ENCODE peak calls at places on chromosome 19, in five cellular contexts. One of them, this sample, is unnamed.

GRCh38 chr19:7928741-7929701 is 3.1 kb upstream of the CTXN1 start:
- DNase-seq in AG10803: peak; percentile 89
- DNase-seq in CD4-positive, alpha-beta T cell: peak; percentile 81
- DNase-seq in stomach: no peak
- DNase-seq in CD8-positive, alpha-beta T cell: peak; percentile 75
- DNase-seq in this sample: peak; percentile 89

GRCh38 chr19:13459351-13459750 is 46.9 kb downstream of the CACNA1A start:
- DNase-seq in CD4-positive, alpha-beta T cell: no peak
- DNase-seq in AG10803: no peak
- DNase-seq in stomach: no peak
- DNase-seq in CD8-positive, alpha-beta T cell: no peak
- DNase-seq in this sample: no peak

GRCh38 chr19:45900661-45901431 is 1.6 kb downstream of the MYPOP start:
- DNase-seq in AG10803: no peak
- DNase-seq in stomach: no peak
- DNase-seq in CD4-positive, alpha-beta T cell: no peak
- DNase-seq in CD8-positive, alpha-beta T cell: no peak
- DNase-seq in this sample: no peak

GRCh38 chr19:7734220-7735203 is 2.6 kb upstream of the CLEC4G start:
- DNase-seq in CD4-positive, alpha-beta T cell: no peak
- DNase-seq in stomach: no peak
- DNase-seq in CD8-positive, alpha-beta T cell: no peak
- DNase-seq in AG10803: peak; percentile 30
- DNase-seq in this sample: no peak

GRCh38 chr19:6528544-6529121 is 2.2 kb upstream of the TNFSF9 start:
- DNase-seq in stomach: no peak
- DNase-seq in CD8-positive, alpha-beta T cell: no peak
- DNase-seq in CD4-positive, alpha-beta T cell: no peak
- DNase-seq in AG10803: no peak
- DNase-seq in this sample: no peak

GRCh38 chr19:55316646-55317045 is 8.5 kb downstream of the TMEM150B start:
- DNase-seq in CD4-positive, alpha-beta T cell: no peak
- DNase-seq in CD8-positive, alpha-beta T cell: no peak
- DNase-seq in stomach: no peak
- DNase-seq in AG10803: no peak
- DNase-seq in this sample: no peak

GRCh38 chr19:52735734-52736133 is 890 bp upstream of the ZNF611 start:
- DNase-seq in stomach: peak; percentile 38
- DNase-seq in CD4-positive, alpha-beta T cell: no peak
- DNase-seq in CD8-positive, alpha-beta T cell: no peak
- DNase-seq in AG10803: no peak
- DNase-seq in this sample: no peak

GRCh38 chr19:6489278-6490061 is 7.9 kb upstream of the DENND1C start:
- DNase-seq in AG10803: no peak
- DNase-seq in stomach: no peak
- DNase-seq in CD8-positive, alpha-beta T cell: no peak
- DNase-seq in CD4-positive, alpha-beta T cell: no peak
- DNase-seq in this sample: no peak

GRCh38 chr19:41563847-41564514 is 12.0 kb upstream of the CEACAM21 start:
- DNase-seq in CD4-positive, alpha-beta T cell: peak; percentile 68
- DNase-seq in CD8-positive, alpha-beta T cell: peak; percentile 60
- DNase-seq in AG10803: no peak
- DNase-seq in stomach: no peak
- DNase-seq in this sample: no peak

GRCh38 chr19:49631279-49631588 is 8.7 kb downstream of the RRAS start:
- DNase-seq in stomach: no peak
- DNase-seq in CD8-positive, alpha-beta T cell: no peak
- DNase-seq in CD4-positive, alpha-beta T cell: no peak
- DNase-seq in AG10803: no peak
- DNase-seq in this sample: no peak

GRCh38 chr19:9323557-9323918 is 441 bp upstream of the ZNF559 start:
- DNase-seq in stomach: peak; percentile 55
- DNase-seq in CD8-positive, alpha-beta T cell: no peak
- DNase-seq in AG10803: peak; percentile 85
- DNase-seq in CD4-positive, alpha-beta T cell: no peak
- DNase-seq in this sample: peak; percentile 78

GRCh38 chr19:1133471-1133929 is 29.7 kb downstream of the GPX4 start:
- DNase-seq in AG10803: no peak
- DNase-seq in CD8-positive, alpha-beta T cell: peak; percentile 65
- DNase-seq in stomach: peak; percentile 56
- DNase-seq in CD4-positive, alpha-beta T cell: peak; percentile 74
- DNase-seq in this sample: no peak

GRCh38 chr19:41319500-41320184 is 9.7 kb downstream of the CCDC97 start:
- DNase-seq in CD4-positive, alpha-beta T cell: no peak
- DNase-seq in AG10803: no peak
- DNase-seq in stomach: no peak
- DNase-seq in CD8-positive, alpha-beta T cell: no peak
- DNase-seq in this sample: no peak

GRCh38 chr19:46537136-46538097 is 41.8 kb upstream of the PNMA8B start:
- DNase-seq in AG10803: peak; percentile 36
- DNase-seq in CD8-positive, alpha-beta T cell: peak; percentile 74
- DNase-seq in stomach: peak; percentile 65
- DNase-seq in CD4-positive, alpha-beta T cell: peak; percentile 57
- DNase-seq in this sample: peak; percentile 36

GRCh38 chr19:46416077-46416709 is 2.8 kb upstream of the CCDC8 start:
- DNase-seq in CD8-positive, alpha-beta T cell: no peak
- DNase-seq in AG10803: peak; percentile 76
- DNase-seq in stomach: peak; percentile 63
- DNase-seq in CD4-positive, alpha-beta T cell: peak; percentile 40
- DNase-seq in this sample: peak; percentile 76

GRCh38 chr19:33796164-33797100 is at the start of gene KCTD15:
- DNase-seq in AG10803: peak; percentile 49
- DNase-seq in stomach: peak; percentile 51
- DNase-seq in CD4-positive, alpha-beta T cell: no peak
- DNase-seq in CD8-positive, alpha-beta T cell: no peak
- DNase-seq in this sample: no peak

GRCh38 chr19:6020166-6020967 is 42.4 kb upstream of the RANBP3 start:
- DNase-seq in CD8-positive, alpha-beta T cell: no peak
- DNase-seq in AG10803: no peak
- DNase-seq in stomach: peak; percentile 70
- DNase-seq in CD4-positive, alpha-beta T cell: no peak
- DNase-seq in this sample: no peak

GRCh38 chr19:1474011-1474764 is 4.8 kb downstream of the C19orf25 start:
- DNase-seq in AG10803: no peak
- DNase-seq in CD8-positive, alpha-beta T cell: no peak
- DNase-seq in CD4-positive, alpha-beta T cell: no peak
- DNase-seq in stomach: no peak
- DNase-seq in this sample: no peak

GRCh38 chr19:8826371-8826770 is 5.7 kb downstream of the ZNF558 start:
- DNase-seq in AG10803: no peak
- DNase-seq in stomach: no peak
- DNase-seq in CD4-positive, alpha-beta T cell: no peak
- DNase-seq in CD8-positive, alpha-beta T cell: no peak
- DNase-seq in this sample: no peak

GRCh38 chr19:1438933-1439358 is 750 bp downstream of the RPS15 start:
- DNase-seq in AG10803: no peak
- DNase-seq in CD4-positive, alpha-beta T cell: no peak
- DNase-seq in stomach: no peak
- DNase-seq in CD8-positive, alpha-beta T cell: no peak
- DNase-seq in this sample: no peak

GRCh38 chr19:40705950-40706619 is 10.6 kb downstream of the COQ8B start:
- DNase-seq in AG10803: no peak
- DNase-seq in stomach: no peak
- DNase-seq in CD4-positive, alpha-beta T cell: no peak
- DNase-seq in CD8-positive, alpha-beta T cell: no peak
- DNase-seq in this sample: no peak

GRCh38 chr19:18468517-18468916 is 30.6 kb upstream of the ISYNA1 start:
- DNase-seq in AG10803: no peak
- DNase-seq in CD4-positive, alpha-beta T cell: no peak
- DNase-seq in CD8-positive, alpha-beta T cell: no peak
- DNase-seq in stomach: no peak
- DNase-seq in this sample: no peak

GRCh38 chr19:343941-344624 is 513 bp downstream of the MIER2 start:
- DNase-seq in stomach: no peak
- DNase-seq in AG10803: no peak
- DNase-seq in CD4-positive, alpha-beta T cell: no peak
- DNase-seq in CD8-positive, alpha-beta T cell: peak; percentile 35
- DNase-seq in this sample: no peak

GRCh38 chr19:56504581-56504980 is 3.1 kb upstream of the ZNF471 start:
- DNase-seq in CD8-positive, alpha-beta T cell: no peak
- DNase-seq in stomach: no peak
- DNase-seq in AG10803: no peak
- DNase-seq in CD4-positive, alpha-beta T cell: no peak
- DNase-seq in this sample: peak; percentile 12

GRCh38 chr19:54231077-54231931 is 8.5 kb upstream of the LILRB3 start:
- DNase-seq in CD4-positive, alpha-beta T cell: peak; percentile 77
- DNase-seq in CD8-positive, alpha-beta T cell: peak; percentile 90
- DNase-seq in stomach: peak; percentile 92
- DNase-seq in AG10803: peak; percentile 68
- DNase-seq in this sample: peak; percentile 64

DNA sequence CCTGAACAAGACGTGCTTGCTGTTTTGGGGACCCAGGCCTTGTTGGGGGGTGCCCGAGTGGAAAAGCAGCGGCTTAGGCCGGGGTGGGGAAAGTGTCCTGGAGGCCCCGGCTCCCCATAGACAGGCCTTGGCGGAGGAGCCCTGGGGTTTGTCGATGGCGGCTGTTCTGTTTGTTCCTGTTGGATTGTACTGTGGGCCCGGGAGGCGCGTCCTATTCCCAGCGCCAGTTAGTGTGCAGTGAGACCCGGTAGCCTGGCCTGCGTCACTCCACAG is 11.1 kb downstream of the NCLN start:
- DNase-seq in CD8-positive, alpha-beta T cell: no peak
- DNase-seq in CD4-positive, alpha-beta T cell: no peak
- DNase-seq in stomach: no peak
- DNase-seq in AG10803: no peak
- DNase-seq in this sample: no peak
- TF ChIP-seq CTCF in CD8-positive, alpha-beta T cell: no peak
- TF ChIP-seq CTCF in CD4-positive, alpha-beta T cell: no peak
- TF ChIP-seq CTCF in stomach: no peak
- TF ChIP-seq CTCF in AG10803: no peak
- TF ChIP-seq CTCF in this sample: no peak

DNA sequence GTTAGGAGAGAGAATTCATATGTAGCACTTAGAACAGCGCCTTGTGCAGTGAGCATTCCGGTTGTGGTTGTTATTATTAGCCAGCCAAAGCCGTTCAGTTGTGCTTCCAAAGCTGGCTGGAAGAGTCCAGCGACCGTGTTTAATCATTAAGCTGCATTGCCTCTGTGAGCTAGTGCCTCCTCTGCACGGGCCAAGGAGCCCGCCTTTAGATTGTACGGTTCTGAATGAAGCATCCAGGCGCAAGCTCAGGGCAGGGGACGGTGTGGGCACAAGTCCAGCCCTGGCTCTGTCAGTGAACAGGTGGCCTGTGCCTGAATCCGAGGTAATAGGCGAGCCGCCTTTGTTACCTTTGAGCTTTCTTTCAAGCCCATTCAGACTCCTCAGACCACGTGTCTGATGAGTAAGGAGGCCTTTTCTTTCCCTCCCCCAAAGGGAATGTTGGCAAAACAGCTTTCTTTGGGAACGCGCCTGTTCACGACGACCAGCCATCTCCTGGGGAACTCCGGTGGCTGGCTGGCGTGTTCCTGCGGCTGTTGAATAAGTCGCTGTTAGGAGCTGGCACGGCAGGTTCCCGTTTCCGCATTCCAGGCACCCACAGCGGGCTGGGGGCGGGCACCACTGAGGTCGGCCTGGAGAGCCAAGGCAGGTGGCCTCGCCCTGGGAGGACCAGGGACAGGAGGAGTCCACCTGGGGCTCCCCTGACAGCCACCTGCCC is 25.1 kb downstream of the SIPA1L3 start:
- DNase-seq in CD4-positive, alpha-beta T cell: no peak
- DNase-seq in AG10803: peak; percentile 58
- DNase-seq in CD8-positive, alpha-beta T cell: no peak
- DNase-seq in stomach: peak; percentile 94
- DNase-seq in this sample: no peak
- TF ChIP-seq CTCF in CD4-positive, alpha-beta T cell: no peak
- TF ChIP-seq CTCF in AG10803: peak; percentile 29
- TF ChIP-seq CTCF in CD8-positive, alpha-beta T cell: no peak
- TF ChIP-seq CTCF in stomach: no peak
- TF ChIP-seq CTCF in this sample: no peak

GRCh38 chr19:17420267-17420924 is 549 bp downstream of the MVB12A start:
- DNase-seq in stomach: peak; percentile 35
- DNase-seq in CD4-positive, alpha-beta T cell: no peak
- DNase-seq in CD8-positive, alpha-beta T cell: peak; percentile 37
- DNase-seq in AG10803: no peak
- DNase-seq in this sample: no peak
- TF ChIP-seq CTCF in stomach: peak; percentile 15
- TF ChIP-seq CTCF in CD4-positive, alpha-beta T cell: no peak
- TF ChIP-seq CTCF in CD8-positive, alpha-beta T cell: no peak
- TF ChIP-seq CTCF in AG10803: no peak
- TF ChIP-seq CTCF in this sample: peak; percentile 18

GRCh38 chr19:36378625-36379509 is at the start of gene ZFP14:
- DNase-seq in AG10803: peak; percentile 89
- DNase-seq in CD8-positive, alpha-beta T cell: peak; percentile 95
- DNase-seq in stomach: peak; percentile 93
- DNase-seq in CD4-positive, alpha-beta T cell: peak; percentile 92
- DNase-seq in this sample: peak; percentile 86
- TF ChIP-seq CTCF in AG10803: peak; percentile 32
- TF ChIP-seq CTCF in CD8-positive, alpha-beta T cell: peak; percentile 58
- TF ChIP-seq CTCF in stomach: peak; percentile 7
- TF ChIP-seq CTCF in CD4-positive, alpha-beta T cell: peak; percentile 39
- TF ChIP-seq CTCF in this sample: peak; percentile 38

DNA sequence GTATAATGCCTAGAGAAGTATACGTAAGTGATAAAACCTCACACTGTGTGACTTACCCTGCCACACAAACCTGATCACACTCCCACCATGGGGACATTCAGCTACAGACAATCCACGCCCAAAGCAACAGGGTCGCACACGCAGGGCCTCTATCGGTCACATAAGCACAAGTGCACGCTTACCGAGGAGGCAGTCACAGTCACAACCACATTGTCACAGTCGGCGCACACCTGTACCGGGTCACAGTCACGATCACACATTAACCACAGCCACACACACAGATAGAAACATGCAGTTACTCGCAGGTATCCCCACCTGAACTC is 584 bp downstream of the ZNF566 start:
- DNase-seq in AG10803: peak; percentile 4
- DNase-seq in stomach: no peak
- DNase-seq in CD4-positive, alpha-beta T cell: no peak
- DNase-seq in CD8-positive, alpha-beta T cell: no peak
- DNase-seq in this sample: no peak
- TF ChIP-seq CTCF in AG10803: peak; percentile 12
- TF ChIP-seq CTCF in stomach: no peak
- TF ChIP-seq CTCF in CD4-positive, alpha-beta T cell: no peak
- TF ChIP-seq CTCF in CD8-positive, alpha-beta T cell: no peak
- TF ChIP-seq CTCF in this sample: peak; percentile 10

DNA sequence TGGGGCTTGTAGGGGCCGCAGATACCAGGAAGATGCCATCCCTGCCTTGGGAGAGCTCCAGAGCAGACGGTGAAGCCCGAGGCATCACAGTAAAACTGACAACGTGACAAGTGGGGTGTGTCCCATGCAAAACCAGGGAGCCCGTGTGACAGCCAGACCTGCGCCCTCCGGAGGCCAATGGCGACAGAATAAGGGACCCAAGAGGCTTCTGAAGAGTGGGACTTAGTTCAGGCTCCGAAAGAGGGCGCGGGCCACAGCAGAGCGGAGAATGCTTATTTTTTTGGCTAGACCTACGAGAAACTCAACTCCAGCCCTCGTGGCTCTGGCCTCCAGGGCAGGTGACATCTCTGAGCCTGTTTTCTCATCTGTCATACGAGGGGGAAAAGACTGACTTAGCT is 23.1 kb downstream of the DPP9 start:
- DNase-seq in CD4-positive, alpha-beta T cell: no peak
- DNase-seq in stomach: no peak
- DNase-seq in AG10803: no peak
- DNase-seq in CD8-positive, alpha-beta T cell: no peak
- DNase-seq in this sample: no peak
- TF ChIP-seq CTCF in CD4-positive, alpha-beta T cell: no peak
- TF ChIP-seq CTCF in stomach: no peak
- TF ChIP-seq CTCF in AG10803: no peak
- TF ChIP-seq CTCF in CD8-positive, alpha-beta T cell: no peak
- TF ChIP-seq CTCF in this sample: no peak

This sample was measured in HFFc6.